ENCODE peak calls at places on chromosomes 16 and 17, in six cellular contexts. J is thyroid gland; C is CD8-positive, alpha-beta T cell; G is upper lobe of right lung; A is tibial nerve; P is IMR-90. W is an unnamed sample.

GRCh38 chr17:42832934-42833770 is at the start of gene PSME3:
- DNase-seq in J (peak; percentile 87), C (peak; percentile 92), G (peak; percentile 97), A (peak; percentile 80), P (peak; percentile 85), W (peak; percentile 95)

GRCh38 chr17:37818689-37819088 is 73.8 kb upstream of the HNF1B start:
- DNase-seq in J (peak; percentile 90), C (no peak), G (peak; percentile 70), A (no peak), P (peak; percentile 89), W (peak; percentile 51)

GRCh38 chr16:87252269-87252970 is 64.8 kb downstream of the C16orf95 start:
- DNase-seq in J (no peak), C (no peak), G (peak; percentile 23), A (no peak), P (no peak), W (no peak)

GRCh38 chr17:9228408-9229159 is 207.3 kb downstream of the NTN1 start:
- DNase-seq in J (no peak), C (no peak), G (no peak), A (peak; percentile 54), P (peak; percentile 58), W (no peak)

GRCh38 chr17:65472602-65473001 is 88.8 kb downstream of the AXIN2 start:
- DNase-seq in J (peak; percentile 84), C (no peak), G (peak; percentile 85), A (peak; percentile 12), P (no peak), W (no peak)

GRCh38 chr17:82872591-82873520 is 33.0 kb upstream of the ZNF750 start:
- DNase-seq in J (no peak), C (no peak), G (no peak), A (no peak), P (no peak), W (no peak)

GRCh38 chr16:57644383-57645014 is 16.1 kb downstream of the ADGRG1 start:
- DNase-seq in J (no peak), C (no peak), G (no peak), A (no peak), P (no peak), W (no peak)

GRCh38 chr16:80346160-80346632 is 194.6 kb upstream of the DYNLRB2 start:
- DNase-seq in J (no peak), C (no peak), G (no peak), A (no peak), P (no peak), W (no peak)

GRCh38 chr17:12365805-12366204 is 299.9 kb upstream of the MYOCD start:
- DNase-seq in J (no peak), C (no peak), G (no peak), A (no peak), P (peak; percentile 72), W (no peak)

GRCh38 chr17:35764123-35764991 is 3.7 kb downstream of the C17orf50 start:
- DNase-seq in J (peak; percentile 92), C (peak; percentile 84), G (peak; percentile 95), A (peak; percentile 69), P (peak; percentile 74), W (peak; percentile 89)

GRCh38 chr17:71237903-71238538 is 882.8 kb upstream of the SOX9 start:
- DNase-seq in J (no peak), C (no peak), G (no peak), A (no peak), P (peak; percentile 53), W (no peak)

GRCh38 chr17:77490361-77491183 is 349.8 kb downstream of the SEC14L1 start:
- DNase-seq in J (peak; percentile 2), C (no peak), G (peak; percentile 63), A (no peak), P (no peak), W (no peak)

GRCh38 chr17:37744961-37745800 is at the start of gene HNF1B:
- DNase-seq in J (no peak), C (no peak), G (peak; percentile 79), A (no peak), P (no peak), W (peak; percentile 90)

GRCh38 chr16:56675685-56676210 is 6.1 kb downstream of the MT1H start:
- DNase-seq in J (peak; percentile 29), C (peak; percentile 48), G (no peak), A (no peak), P (no peak), W (no peak)

GRCh38 chr17:55274371-55275255 is 9.9 kb downstream of the HLF start:
- DNase-seq in J (no peak), C (no peak), G (no peak), A (no peak), P (no peak), W (no peak)

GRCh38 chr17:42459983-42460300 is 1.3 kb downstream of the ATP6V0A1 start:
- DNase-seq in J (no peak), C (no peak), G (no peak), A (no peak), P (peak; percentile 62), W (no peak)

GRCh38 chr16:84281077-84281476 is 13.6 kb upstream of the WFDC1 start:
- DNase-seq in J (no peak), C (no peak), G (no peak), A (no peak), P (peak; percentile 9), W (no peak)

GRCh38 chr17:56815711-56816110 is 18.0 kb downstream of the C17orf67 start:
- DNase-seq in J (no peak), C (no peak), G (no peak), A (no peak), P (peak; percentile 90), W (no peak)

GRCh38 chr17:7232114-7232513 is 2.2 kb downstream of the DVL2 start:
- DNase-seq in J (no peak), C (no peak), G (no peak), A (no peak), P (no peak), W (no peak)

GRCh38 chr17:60077672-60078519 is 825 bp downstream of the HEATR6 start:
- DNase-seq in J (no peak), C (no peak), G (no peak), A (no peak), P (no peak), W (no peak)

GRCh38 chr16:69187891-69188451 is 1.0 kb downstream of the SNTB2 start:
- DNase-seq in J (peak; percentile 77), C (peak; percentile 45), G (peak; percentile 75), A (peak; percentile 48), P (no peak), W (peak; percentile 45)

GRCh38 chr16:27322858-27323780 is 9.3 kb downstream of the IL4R start:
- DNase-seq in J (no peak), C (no peak), G (no peak), A (no peak), P (no peak), W (peak; percentile 88)

GRCh38 chr16:85380905-85381737 is 232.0 kb upstream of the GSE1 start:
- DNase-seq in J (no peak), C (no peak), G (no peak), A (no peak), P (no peak), W (no peak)
- H3K4me1 ChIP-seq in J (peaks cover 45% of the 10 kb centered on the region), C (no peaks in the 10 kb centered on the region), G (peaks cover 24% of the 10 kb centered on the region), A (no peaks in the 10 kb centered on the region), P (peaks cover 20% of the 10 kb centered on the region), W (peaks cover 8% of the 10 kb centered on the region)

GRCh38 chr17:80225230-80225629 is 5.0 kb downstream of the SLC26A11 start:
- DNase-seq in J (no peak), C (no peak), G (no peak), A (no peak), P (no peak), W (no peak)

GRCh38 chr17:80229011-80229410 is 8.8 kb downstream of the SLC26A11 start:
- DNase-seq in J (no peak), C (no peak), G (no peak), A (no peak), P (no peak), W (no peak)

GRCh38 chr17:80227156-80227555 is 6.9 kb downstream of the SLC26A11 start:
- DNase-seq in J (no peak), C (no peak), G (no peak), A (no peak), P (no peak), W (no peak)

GRCh38 chr17:80228477-80228876 is 8.2 kb downstream of the SLC26A11 start:
- DNase-seq in J (no peak), C (no peak), G (no peak), A (no peak), P (no peak), W (no peak)

DNA sequence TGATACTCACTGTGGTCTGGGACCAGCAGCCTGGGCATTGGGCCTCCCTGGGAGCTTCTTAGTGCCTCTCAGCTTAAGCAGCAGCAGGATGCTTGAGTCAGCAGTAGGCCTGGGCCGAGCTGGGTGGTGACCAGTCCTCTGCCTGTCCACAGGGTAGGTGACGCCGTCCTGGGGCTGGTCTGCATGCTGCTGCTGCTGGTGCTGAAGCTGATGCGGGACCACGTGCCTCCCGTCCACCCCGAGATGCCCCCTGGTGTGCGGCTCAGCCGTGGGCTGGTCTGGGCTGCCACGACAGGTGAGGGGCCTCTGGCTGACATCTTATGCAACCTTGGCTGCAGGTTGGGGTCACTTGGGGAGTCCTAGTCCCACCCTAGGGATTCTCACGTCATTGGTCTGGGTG is 7.4 kb downstream of the SLC26A11 start:
- DNase-seq in J (no peak), C (no peak), G (no peak), A (no peak), P (no peak), W (no peak)
- H3K27me3 ChIP-seq in J (no peaks in the 10 kb centered on the region), C (no peaks in the 10 kb centered on the region), G (no peaks in the 10 kb centered on the region), A (no peaks in the 10 kb centered on the region), P (no peaks in the 10 kb centered on the region), W (no peaks in the 10 kb centered on the region)

DNA sequence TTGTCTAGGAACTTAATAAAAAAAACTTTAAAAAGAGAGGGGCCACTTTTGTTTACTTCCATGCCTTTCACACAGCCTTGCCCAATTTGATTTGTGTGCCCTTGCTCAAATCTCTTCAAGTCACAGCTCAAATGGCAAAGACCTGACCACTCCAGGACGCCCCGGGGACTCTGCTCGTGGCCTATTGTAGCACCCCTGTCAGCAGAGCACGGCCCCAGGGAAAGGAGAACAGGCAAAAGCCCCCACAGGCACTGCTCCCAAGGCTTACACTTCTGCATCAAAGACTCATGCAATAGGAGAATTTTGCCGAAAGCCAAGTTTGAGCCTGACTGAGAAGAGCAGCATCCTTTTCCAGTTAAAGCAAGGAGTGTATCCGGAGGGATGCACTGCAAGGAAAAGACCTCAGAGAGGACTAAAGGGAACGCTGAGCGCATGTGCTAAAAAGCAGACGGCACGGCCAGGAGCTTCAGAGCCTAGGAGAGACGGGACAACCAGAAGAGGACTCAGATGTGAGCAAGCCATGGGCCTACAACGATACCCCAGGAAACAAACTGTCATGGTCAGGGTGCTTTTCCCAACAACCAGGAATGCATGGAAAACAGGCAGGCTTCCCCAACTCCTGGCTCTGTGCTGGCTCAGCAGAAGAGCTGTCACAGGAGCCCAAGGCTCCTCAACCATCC is 8.2 kb downstream of the CREBBP start:
- DNase-seq in J (no peak), C (no peak), G (no peak), A (no peak), P (no peak), W (no peak)
- H3K4me1 ChIP-seq in J (peaks cover 72% of the 10 kb centered on the region), C (peaks cover 95% of the 10 kb centered on the region), G (peaks cover 77% of the 10 kb centered on the region), A (no peaks in the 10 kb centered on the region), P (peaks cover 40% of the 10 kb centered on the region), W (peaks cover 13% of the 10 kb centered on the region)

DNA sequence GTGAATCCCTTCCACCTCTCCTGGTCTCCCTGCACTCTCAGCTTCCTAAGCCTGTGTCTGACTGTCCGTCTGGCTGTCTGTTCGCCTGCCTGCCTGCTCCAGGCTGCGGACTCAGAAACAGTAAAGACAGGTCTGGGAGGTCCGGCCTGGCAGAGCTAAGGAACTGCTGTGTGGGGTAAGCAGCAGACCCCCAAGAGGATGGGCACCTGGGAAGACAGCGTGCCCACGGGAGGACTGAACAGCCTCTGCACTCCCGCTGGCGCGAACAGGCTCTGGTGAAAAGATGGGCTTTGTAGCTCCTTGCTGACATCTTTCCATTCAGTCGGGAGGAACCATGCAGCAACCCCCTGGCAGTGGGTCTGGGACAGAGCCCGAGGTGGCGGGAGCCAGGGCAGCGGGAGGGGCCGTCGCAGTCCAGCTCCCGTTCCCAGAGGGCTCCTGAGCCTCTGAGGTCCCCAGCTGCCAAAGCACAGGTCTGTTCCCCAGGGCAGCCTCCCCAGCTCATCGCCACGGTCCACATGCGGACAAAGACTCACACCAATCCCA is 196.3 kb downstream of the RBFOX3 start:
- DNase-seq in J (no peak), C (no peak), G (no peak), A (no peak), P (no peak), W (no peak)
- H3K27me3 ChIP-seq in J (no peaks in the 10 kb centered on the region), C (no peaks in the 10 kb centered on the region), G (peaks cover 25% of the 10 kb centered on the region), A (peaks cover 40% of the 10 kb centered on the region), P (peaks cover 7% of the 10 kb centered on the region), W (no peaks in the 10 kb centered on the region)